ENCODE peak calls at places on chromosomes 3 and 15, in nine cellular contexts. F, D, H, E, S, A, Q, U and B are unnamed samples.

GRCh38 chr3:15616053-15616452 is 14.5 kb downstream of the BTD start:
- DNase-seq in U (no peak), H (no peak), D (no peak), Q (no peak), F (no peak), S (no peak), A (no peak), E (no peak), B (no peak)

GRCh38 chr15:61195116-61196002 is 33.7 kb downstream of the RORA start:
- DNase-seq in A (peak; percentile 23), Q (no peak), E (peak; percentile 26), D (no peak), U (no peak), S (no peak), H (no peak), F (peak; percentile 39), B (peak; percentile 72)

GRCh38 chr3:177680442-177680821 is 483.1 kb upstream of the TBL1XR1 start:
- DNase-seq in S (no peak), Q (no peak), E (no peak), A (no peak), U (no peak), D (no peak), F (no peak), H (no peak), B (no peak)

GRCh38 chr3:194973366-194974000 is 287.8 kb downstream of the FAM43A start:
- DNase-seq in A (no peak), F (no peak), D (no peak), E (no peak), U (no peak), S (peak; percentile 30), Q (no peak), H (no peak), B (no peak)

GRCh38 chr3:23928525-23928924 is 11.6 kb downstream of the RPL15 start:
- DNase-seq in D (no peak), H (no peak), E (no peak), S (no peak), Q (no peak), A (no peak), U (no peak), F (no peak), B (no peak)

GRCh38 chr3:19702416-19703078 is 231.5 kb downstream of the EFHB start:
- DNase-seq in Q (no peak), D (no peak), A (no peak), H (no peak), S (no peak), E (no peak), U (no peak), F (no peak), B (peak; percentile 72)

GRCh38 chr3:54988302-54989022 is 60.6 kb upstream of the LRTM1 start:
- DNase-seq in H (no peak), D (no peak), Q (no peak), U (no peak), A (no peak), E (no peak), F (no peak), S (peak; percentile 77), B (no peak)

GRCh38 chr3:52327486-52328290 is 11.6 kb downstream of the DNAH1 start:
- DNase-seq in F (no peak), U (no peak), S (no peak), E (no peak), H (no peak), Q (no peak), D (no peak), A (peak; percentile 12), B (no peak)

GRCh38 chr15:89784686-89784960 is 8.5 kb downstream of the MESP2 start:
- DNase-seq in A (no peak), F (no peak), E (no peak), U (no peak), Q (no peak), D (peak; percentile 30), H (no peak), S (no peak), B (no peak)
- H3K27ac ChIP-seq in A (no peak overlapping the region), F (no peak overlapping the region), E (no peak overlapping the region), U (peak overlapping the region; percentile 87), Q (no peak overlapping the region), D (no peak overlapping the region), H (peak overlapping the region; percentile 46), S (peak overlapping the region; percentile 2), B (no peak overlapping the region)

GRCh38 chr15:77819841-77820728 is 187.4 kb upstream of the LINGO1 start:
- DNase-seq in E (peak; percentile 38), U (peak; percentile 27), D (no peak), F (peak; percentile 81), S (no peak), Q (no peak), A (peak; percentile 14), H (no peak), B (peak; percentile 76)

GRCh38 chr15:77817434-77817833 is 184.7 kb upstream of the LINGO1 start:
- DNase-seq in U (no peak), Q (no peak), S (no peak), A (no peak), E (no peak), D (no peak), F (no peak), H (no peak), B (no peak)

GRCh38 chr15:77818484-77819270 is 186.0 kb upstream of the LINGO1 start:
- DNase-seq in F (no peak), Q (no peak), E (no peak), U (no peak), A (no peak), D (no peak), S (no peak), H (no peak), B (peak; percentile 44)

GRCh38 chr15:77821188-77821958 is 188.7 kb upstream of the LINGO1 start:
- DNase-seq in F (peak; percentile 88), S (no peak), U (peak; percentile 46), E (peak; percentile 37), D (no peak), H (peak; percentile 63), A (peak; percentile 24), Q (no peak), B (peak; percentile 84)

DNA sequence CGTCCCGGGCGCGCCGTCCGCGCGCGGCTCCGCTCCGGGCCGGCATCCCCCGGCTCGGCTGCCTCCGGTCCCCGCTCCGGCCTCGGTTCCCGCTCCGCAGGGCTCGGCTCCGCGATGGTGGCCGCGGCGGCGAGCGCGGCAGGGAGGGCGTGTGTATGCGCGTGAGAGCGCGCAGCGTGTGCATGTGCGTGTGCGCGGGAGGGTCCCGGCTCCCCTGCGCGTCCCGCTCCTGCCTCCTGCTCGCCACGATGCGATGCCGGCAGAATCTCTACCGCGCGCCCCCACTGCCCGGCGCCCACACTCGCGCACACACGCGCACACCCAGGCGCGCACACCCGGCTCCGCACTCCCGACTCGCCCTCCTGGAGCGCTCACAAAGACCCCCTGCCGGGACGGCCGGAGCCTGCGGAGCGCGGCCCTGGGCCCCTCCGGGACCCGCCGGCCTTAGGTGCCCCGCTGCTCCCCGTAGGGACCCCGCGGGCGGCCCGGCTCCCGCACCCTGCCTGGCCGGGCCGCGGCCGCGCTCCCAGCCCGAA is 186.6 kb upstream of the LINGO1 start:
- DNase-seq in E (no peak), S (no peak), U (no peak), Q (no peak), D (no peak), F (peak; percentile 79), H (no peak), A (no peak), B (peak; percentile 51)
- TF ChIP-seq POLR2AphosphoS5 in E (no peak), S (no peak), U (no peak), Q (no peak), D (no peak), F (no peak), H (no peak), A (no peak), B (no peak)

GRCh38 chr15:87563840-87564239 is 692.7 kb downstream of the NTRK3 start:
- DNase-seq in S (no peak), H (no peak), U (no peak), E (no peak), A (no peak), F (no peak), Q (no peak), D (no peak), B (no peak)

GRCh38 chr15:87562203-87562602 is 694.3 kb downstream of the NTRK3 start:
- DNase-seq in A (no peak), Q (no peak), E (no peak), S (no peak), H (no peak), U (no peak), D (no peak), F (no peak), B (peak; percentile 19)

GRCh38 chr15:87566236-87566635 is 690.3 kb downstream of the NTRK3 start:
- DNase-seq in U (no peak), E (no peak), S (no peak), H (no peak), Q (no peak), A (no peak), F (no peak), D (no peak), B (no peak)

GRCh38 chr15:87567399-87567798 is 689.1 kb downstream of the NTRK3 start:
- DNase-seq in F (no peak), U (no peak), E (no peak), S (no peak), H (no peak), Q (no peak), A (no peak), D (no peak), B (no peak)

DNA sequence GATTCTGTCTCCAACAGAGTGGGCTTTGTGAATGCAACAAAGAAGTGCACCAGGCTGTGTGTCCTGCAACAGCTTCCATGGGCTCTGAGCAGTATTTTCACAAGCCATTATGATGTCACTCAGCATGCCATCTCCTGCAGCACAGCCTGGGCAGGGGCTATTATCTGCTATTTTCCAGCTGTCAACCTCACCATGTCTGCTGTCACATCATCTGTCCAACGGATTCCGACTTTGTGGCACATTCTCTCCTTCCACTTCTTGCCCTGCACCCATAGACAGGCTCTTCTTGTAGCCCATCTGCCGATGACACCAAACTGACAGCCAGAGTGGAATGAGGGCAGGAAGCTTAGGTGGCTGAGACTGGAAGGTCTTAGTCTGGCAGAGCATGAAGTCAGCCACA is 691.9 kb downstream of the NTRK3 start:
- DNase-seq in H (no peak), E (no peak), S (no peak), Q (no peak), F (no peak), A (no peak), D (no peak), U (no peak), B (no peak)
- H3K27ac ChIP-seq in H (no peak overlapping the region), E (no peak overlapping the region), S (no peak overlapping the region), Q (no peak overlapping the region), F (no peak overlapping the region), A (no peak overlapping the region), D (no peak overlapping the region), U (no peak overlapping the region), B (no peak overlapping the region)

GRCh38 chr3:66441124-66441523 is 59.7 kb downstream of the LRIG1 start:
- DNase-seq in F (no peak), D (no peak), E (no peak), A (no peak), U (no peak), H (no peak), Q (no peak), S (peak; percentile 46), B (peak; percentile 44)

GRCh38 chr3:66444146-66444644 is 56.6 kb downstream of the LRIG1 start:
- DNase-seq in U (no peak), A (no peak), Q (no peak), H (no peak), D (no peak), S (peak; percentile 50), E (no peak), F (no peak), B (no peak)

GRCh38 chr3:66441692-66442091 is 59.1 kb downstream of the LRIG1 start:
- DNase-seq in U (no peak), E (no peak), D (no peak), Q (no peak), A (no peak), F (no peak), H (no peak), S (no peak), B (no peak)

GRCh38 chr3:66443404-66443803 is 57.4 kb downstream of the LRIG1 start:
- DNase-seq in F (no peak), Q (no peak), S (peak; percentile 49), E (no peak), A (no peak), U (no peak), H (no peak), D (no peak), B (no peak)

DNA sequence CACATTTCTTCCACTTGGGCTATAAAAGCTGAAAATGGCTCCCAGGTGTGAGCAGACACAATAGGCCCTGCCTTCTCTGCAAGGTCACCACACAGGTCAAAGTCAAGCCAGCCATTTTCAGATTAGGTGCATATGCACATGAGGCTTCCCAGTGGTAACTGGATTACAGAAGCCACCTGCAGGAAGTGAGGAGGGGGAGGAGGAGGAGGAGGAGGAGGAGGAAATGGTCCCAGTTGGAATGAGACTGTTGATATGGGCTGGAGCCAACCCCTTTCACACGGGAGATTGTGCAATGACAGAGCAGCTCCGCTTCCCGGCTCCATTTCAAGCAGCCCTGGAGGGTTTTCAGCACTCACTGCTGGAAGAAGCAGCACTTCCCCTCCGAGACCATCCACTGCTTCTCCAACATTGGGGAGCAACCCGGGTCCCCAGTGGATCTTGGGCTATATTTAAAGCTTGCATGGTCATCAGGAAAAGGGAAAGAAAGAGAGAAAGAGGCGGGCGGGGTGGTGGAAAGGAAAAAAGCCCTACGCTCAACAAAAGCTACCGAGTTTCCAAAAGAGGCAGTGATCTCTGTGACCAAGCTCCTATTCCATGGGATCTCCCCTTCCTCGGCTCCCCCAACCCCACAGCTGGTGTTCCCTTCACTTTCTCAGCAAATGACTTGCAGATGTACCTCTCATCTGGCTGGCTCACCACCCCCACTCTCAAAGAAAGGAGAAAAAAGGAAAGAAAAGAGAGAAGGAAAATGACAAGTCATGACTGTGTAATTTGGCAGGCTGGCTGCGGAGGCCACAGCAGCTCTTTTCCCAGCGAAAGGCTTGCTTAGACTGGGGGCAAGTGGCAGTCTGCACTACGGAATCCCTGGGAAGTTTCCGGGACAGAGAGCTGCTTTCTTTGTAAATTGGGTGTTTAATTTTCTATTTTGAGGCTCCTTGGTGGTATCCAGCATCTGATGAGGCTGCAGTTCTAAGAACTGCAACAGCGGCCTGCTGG is 58.3 kb downstream of the LRIG1 start:
- DNase-seq in E (no peak), H (peak; percentile 81), F (no peak), A (peak; percentile 75), D (no peak), U (peak; percentile 78), S (peak; percentile 91), Q (no peak), B (peak; percentile 94)
- TF ChIP-seq POLR2AphosphoS5 in E (no peak), H (peak; percentile 61), F (no peak), A (no peak), D (no peak), U (no peak), S (peak; percentile 13), Q (peak; percentile 23), B (peak; percentile 51)